ENCODE peak calls at places on chromosomes 11 and 22, in nine cellular contexts. F, K, O, P, M, J, B, Y and S are unnamed samples.

GRCh38 chr11:57203359-57203758 is 21.6 kb downstream of the LRRC55 start:
- DNase-seq in O (no peak), K (no peak), B (no peak), F (peak; percentile 23), Y (no peak), M (peak; percentile 60), J (no peak), P (no peak), S (no peak)

GRCh38 chr11:79437981-79438630 is 2.7 kb downstream of the TENM4 start:
- DNase-seq in P (no peak), J (peak; percentile 34), F (peak; percentile 45), M (no peak), Y (peak; percentile 21), O (no peak), K (no peak), B (no peak), S (no peak)

GRCh38 chr22:42862045-42862734 is 5.1 kb upstream of the ARFGAP3 start:
- DNase-seq in Y (peak; percentile 61), B (no peak), O (no peak), F (no peak), M (no peak), K (no peak), P (no peak), J (no peak), S (peak; percentile 72)

GRCh38 chr22:47171441-47172221 is 409.2 kb downstream of the TBC1D22A start:
- DNase-seq in O (peak; percentile 29), K (no peak), F (no peak), P (no peak), J (no peak), M (no peak), Y (no peak), B (no peak), S (no peak)

GRCh38 chr22:49689858-49690257 is 137.8 kb downstream of the BRD1 start:
- DNase-seq in J (no peak), M (no peak), F (no peak), B (no peak), O (no peak), Y (no peak), K (no peak), P (no peak), S (peak; percentile 46)

GRCh38 chr22:42714768-42715430 is 5.8 kb downstream of the A4GALT start:
- DNase-seq in O (no peak), M (no peak), B (no peak), Y (no peak), K (no peak), J (no peak), F (no peak), P (no peak), S (no peak)

GRCh38 chr11:65849771-65850216 is 8.2 kb downstream of the CFL1 start:
- DNase-seq in K (no peak), Y (peak; percentile 5), M (no peak), P (no peak), B (no peak), F (no peak), O (no peak), J (no peak), S (peak; percentile 55)

GRCh38 chr11:72478596-72479143 is 44.3 kb upstream of the CLPB start:
- DNase-seq in J (peak; percentile 57), M (no peak), Y (no peak), P (no peak), F (no peak), O (no peak), K (no peak), B (no peak), S (no peak)

GRCh38 chr22:18021431-18021830 is 2.9 kb downstream of the MICAL3 start:
- DNase-seq in Y (no peak), K (no peak), M (no peak), B (no peak), O (no peak), P (no peak), J (no peak), F (no peak), S (no peak)

GRCh38 chr22:24427500-24428164 is at the start of gene ADORA2A:
- DNase-seq in P (peak; percentile 82), O (peak; percentile 76), Y (no peak), M (no peak), F (peak; percentile 23), J (no peak), K (peak; percentile 54), B (peak; percentile 83), S (no peak)

GRCh38 chr11:109138200-109138599 is 283.8 kb upstream of the C11orf87 start:
- DNase-seq in K (no peak), P (no peak), M (no peak), J (no peak), O (no peak), B (no peak), Y (no peak), F (no peak), S (no peak)

GRCh38 chr22:33918676-33919590 is 1.3 kb downstream of the LARGE1 start:
- DNase-seq in Y (no peak), K (no peak), M (no peak), J (peak; percentile 56), B (no peak), P (no peak), O (no peak), F (no peak), S (peak; percentile 45)

GRCh38 chr22:49887716-49888115 is 30.5 kb downstream of the ALG12 start:
- DNase-seq in M (no peak), Y (no peak), K (no peak), J (no peak), F (no peak), P (no peak), O (no peak), B (no peak), S (no peak)

GRCh38 chr11:73290536-73290935 is 17.5 kb upstream of the ARHGEF17 start:
- DNase-seq in B (no peak), F (no peak), O (no peak), K (no peak), M (no peak), Y (no peak), P (no peak), J (no peak), S (no peak)

GRCh38 chr11:74703211-74703610 is 28.0 kb downstream of the CHRDL2 start:
- DNase-seq in Y (no peak), J (no peak), K (no peak), O (no peak), B (no peak), F (no peak), M (no peak), P (no peak), S (no peak)

GRCh38 chr11:34546511-34547206 is 33.1 kb upstream of the ELF5 start:
- DNase-seq in M (no peak), O (no peak), K (no peak), J (no peak), P (no peak), Y (no peak), F (no peak), B (no peak), S (no peak)
- H3K36me3 ChIP-seq in M (no peaks in the 10 kb centered on the region), O (no peaks in the 10 kb centered on the region), K (no peaks in the 10 kb centered on the region), J (no peaks in the 10 kb centered on the region), P (no peaks in the 10 kb centered on the region), Y (no peaks in the 10 kb centered on the region), F (no peaks in the 10 kb centered on the region), B (no peaks in the 10 kb centered on the region), S (no peaks in the 10 kb centered on the region)

DNA sequence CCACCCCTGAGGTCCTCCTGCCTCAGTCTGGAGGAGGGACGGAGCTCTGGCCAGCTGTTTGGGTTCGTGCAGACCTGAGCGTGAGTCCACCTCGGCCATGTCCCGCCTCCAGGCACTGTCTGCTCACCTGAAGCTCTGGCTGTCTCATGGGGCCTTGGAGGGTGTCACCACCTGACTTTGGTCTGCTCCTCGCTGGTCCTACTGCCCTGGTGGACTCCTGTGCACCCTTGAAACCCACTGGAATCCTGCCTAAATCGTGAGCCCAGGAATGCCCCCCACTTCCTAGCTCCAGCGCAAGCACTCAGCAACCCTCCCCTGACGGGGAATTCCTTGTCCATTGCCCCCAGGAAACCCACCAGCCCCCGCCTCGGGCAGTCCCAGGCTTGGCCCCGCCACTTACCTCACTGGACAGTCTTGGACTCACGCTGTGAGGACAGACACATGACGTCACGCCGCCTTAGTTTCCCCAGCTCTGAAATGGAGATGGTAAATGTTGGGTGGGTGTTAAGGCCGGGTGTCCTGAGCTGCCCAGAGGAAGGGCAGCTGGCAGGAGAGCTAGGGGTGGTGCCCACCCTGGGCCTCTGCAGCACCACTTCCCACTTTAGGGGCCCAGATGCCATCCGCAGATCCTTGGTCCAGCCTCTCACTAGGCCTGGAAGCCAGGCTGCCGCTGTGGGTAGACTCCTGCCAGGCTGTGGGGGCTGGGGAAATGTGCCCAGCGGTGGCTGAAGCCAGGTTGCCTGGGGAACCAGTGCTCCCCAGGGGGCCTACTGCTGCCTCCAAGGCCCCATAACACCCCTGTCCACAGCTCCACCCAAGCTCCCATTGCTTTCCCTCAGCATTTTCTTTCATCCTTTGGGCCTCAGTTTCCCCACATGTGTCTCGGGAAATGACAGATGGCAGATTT is 18.2 kb upstream of the TBX1 start:
- DNase-seq in O (no peak), K (no peak), M (no peak), J (no peak), P (no peak), Y (no peak), F (no peak), B (no peak), S (no peak)
- H3K36me3 ChIP-seq in O (no peaks in the 10 kb centered on the region), K (no peaks in the 10 kb centered on the region), M (no peaks in the 10 kb centered on the region), J (no peaks in the 10 kb centered on the region), P (no peaks in the 10 kb centered on the region), Y (no peaks in the 10 kb centered on the region), F (no peaks in the 10 kb centered on the region), B (no peaks in the 10 kb centered on the region), S (no peaks in the 10 kb centered on the region)

DNA sequence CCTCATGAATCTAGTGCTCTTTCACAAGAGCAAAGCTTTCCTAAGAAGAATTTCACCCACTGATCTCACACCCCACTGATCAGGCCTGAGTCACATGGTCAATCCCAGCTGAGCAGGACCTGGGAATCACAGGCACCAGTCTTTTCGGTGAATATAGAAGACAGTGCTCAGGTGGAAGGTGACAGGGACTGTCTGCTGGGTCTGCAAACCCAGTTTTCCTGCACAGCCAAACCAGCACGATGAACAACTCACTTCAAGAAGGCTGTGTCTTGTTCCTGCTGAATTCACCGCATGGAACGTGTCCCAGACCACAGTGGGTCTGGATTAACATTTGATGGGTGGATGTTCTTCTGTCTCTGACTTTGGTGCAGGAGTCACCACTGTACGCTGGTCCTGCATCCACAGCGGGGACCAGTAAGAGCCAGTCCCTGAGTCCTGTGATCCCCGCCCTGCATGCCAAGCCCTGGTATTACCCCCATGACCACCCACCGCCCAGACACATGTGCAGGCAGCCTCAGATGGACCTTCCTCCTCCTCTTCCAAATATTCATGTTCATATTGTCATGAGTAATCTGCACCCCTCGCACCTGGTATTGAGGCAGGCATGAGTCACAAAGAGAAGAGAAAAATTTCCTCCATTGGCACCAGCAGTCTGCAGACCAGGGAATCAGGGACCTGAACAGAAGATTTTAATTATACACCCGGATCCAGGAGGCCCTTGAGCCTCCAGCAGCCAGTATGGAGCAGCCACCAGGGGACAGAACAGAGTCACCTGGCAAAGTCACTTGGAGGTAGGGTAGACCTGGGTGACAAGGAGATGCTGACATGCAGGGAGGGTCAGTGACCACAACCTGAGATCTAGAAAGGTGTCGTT is 8.6 kb upstream of the IGLL5 start:
- DNase-seq in P (no peak), O (no peak), M (no peak), Y (no peak), B (no peak), F (no peak), K (no peak), J (no peak), S (peak; percentile 34)
- H3K36me3 ChIP-seq in P (no peaks in the 10 kb centered on the region), O (no peaks in the 10 kb centered on the region), M (no peaks in the 10 kb centered on the region), Y (no peaks in the 10 kb centered on the region), B (no peaks in the 10 kb centered on the region), F (no peaks in the 10 kb centered on the region), K (no peaks in the 10 kb centered on the region), J (no peaks in the 10 kb centered on the region), S (no peaks in the 10 kb centered on the region)

GRCh38 chr11:3026803-3027202 is 30.4 kb downstream of the CARS1 start:
- DNase-seq in K (no peak), J (no peak), Y (no peak), O (no peak), M (no peak), P (no peak), B (no peak), F (no peak), S (no peak)
- H3K36me3 ChIP-seq in K (peaks cover 33% of the 10 kb centered on the region), J (peaks cover 73% of the 10 kb centered on the region), Y (no peaks in the 10 kb centered on the region), O (peaks cover 79% of the 10 kb centered on the region), M (peaks cover 3% of the 10 kb centered on the region), P (peaks cover 45% of the 10 kb centered on the region), B (peaks cover 59% of the 10 kb centered on the region), F (peaks cover 38% of the 10 kb centered on the region), S (peaks cover 72% of the 10 kb centered on the region)